ENCODE peak calls at places on chromosomes 2 and 18, in five cellular contexts. One of them, this sample, is unnamed.

GRCh38 chr18:75087119-75088020 is 121.6 kb downstream of the PTGR3 start:
- DNase-seq in MM.1S: no peak
- DNase-seq in adrenal gland: no peak
- DNase-seq in lower lobe of right lung: no peak
- DNase-seq in ovary: no peak
- DNase-seq in this sample: no peak

GRCh38 chr2:234425923-234426603 is 70.8 kb downstream of the ARL4C start:
- DNase-seq in MM.1S: peak; percentile 97
- DNase-seq in adrenal gland: no peak
- DNase-seq in lower lobe of right lung: peak; percentile 55
- DNase-seq in ovary: no peak
- DNase-seq in this sample: no peak

GRCh38 chr2:174606336-174606735 is 8.7 kb upstream of the WIPF1 start:
- DNase-seq in MM.1S: no peak
- DNase-seq in adrenal gland: peak; percentile 63
- DNase-seq in lower lobe of right lung: no peak
- DNase-seq in ovary: no peak
- DNase-seq in this sample: no peak

GRCh38 chr2:215917953-215918620 is 95.3 kb downstream of the MREG start:
- DNase-seq in MM.1S: peak; percentile 73
- DNase-seq in adrenal gland: no peak
- DNase-seq in lower lobe of right lung: no peak
- DNase-seq in ovary: no peak
- DNase-seq in this sample: peak; percentile 39

GRCh38 chr2:60717691-60718090 is 38.4 kb upstream of the PAPOLG start:
- DNase-seq in MM.1S: no peak
- DNase-seq in adrenal gland: peak; percentile 26
- DNase-seq in lower lobe of right lung: no peak
- DNase-seq in ovary: no peak
- DNase-seq in this sample: peak; percentile 76

GRCh38 chr2:85707304-85707703 is 13.1 kb downstream of the GNLY start:
- DNase-seq in MM.1S: peak; percentile 89
- DNase-seq in adrenal gland: peak; percentile 76
- DNase-seq in lower lobe of right lung: no peak
- DNase-seq in ovary: peak; percentile 57
- DNase-seq in this sample: peak; percentile 86

GRCh38 chr2:200454839-200455801 is 54.7 kb downstream of the KCTD18 start:
- DNase-seq in MM.1S: peak; percentile 55
- DNase-seq in adrenal gland: peak; percentile 36
- DNase-seq in lower lobe of right lung: no peak
- DNase-seq in ovary: no peak
- DNase-seq in this sample: no peak

GRCh38 chr2:105600602-105600948 is 144.1 kb upstream of the NCK2 start:
- DNase-seq in MM.1S: no peak
- DNase-seq in adrenal gland: no peak
- DNase-seq in lower lobe of right lung: no peak
- DNase-seq in ovary: no peak
- DNase-seq in this sample: no peak

DNA sequence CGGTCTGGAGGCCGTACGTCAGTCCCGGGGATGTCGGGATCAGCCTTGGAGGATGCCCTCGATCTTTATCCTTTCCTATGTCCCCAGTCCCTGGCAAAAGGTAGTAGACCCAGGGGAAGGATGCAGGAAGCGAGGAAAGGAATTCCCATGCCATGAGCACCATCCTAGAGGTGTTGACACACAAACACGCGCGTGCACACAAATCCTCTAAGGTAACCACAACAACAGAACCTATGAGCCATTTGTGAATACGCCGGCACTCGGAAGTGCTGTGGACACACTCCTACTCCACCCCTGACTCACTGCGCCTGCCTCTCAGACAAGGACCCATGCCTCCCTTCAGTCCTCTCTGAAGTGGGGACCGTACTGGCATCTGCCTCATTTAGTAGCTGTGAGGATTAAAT is 11.3 kb upstream of the MLPH start:
- DNase-seq in MM.1S: no peak
- DNase-seq in adrenal gland: no peak
- DNase-seq in lower lobe of right lung: peak; percentile 79
- DNase-seq in ovary: no peak
- DNase-seq in this sample: peak; percentile 36
- H3K27ac ChIP-seq in MM.1S: no peak overlapping the region
- H3K27ac ChIP-seq in adrenal gland: peak overlapping the region; percentile 87
- H3K27ac ChIP-seq in lower lobe of right lung: peak overlapping the region; percentile 97
- H3K27ac ChIP-seq in ovary: peak overlapping the region; percentile 90
- H3K27ac ChIP-seq in this sample: peak overlapping the region; percentile 73

DNA sequence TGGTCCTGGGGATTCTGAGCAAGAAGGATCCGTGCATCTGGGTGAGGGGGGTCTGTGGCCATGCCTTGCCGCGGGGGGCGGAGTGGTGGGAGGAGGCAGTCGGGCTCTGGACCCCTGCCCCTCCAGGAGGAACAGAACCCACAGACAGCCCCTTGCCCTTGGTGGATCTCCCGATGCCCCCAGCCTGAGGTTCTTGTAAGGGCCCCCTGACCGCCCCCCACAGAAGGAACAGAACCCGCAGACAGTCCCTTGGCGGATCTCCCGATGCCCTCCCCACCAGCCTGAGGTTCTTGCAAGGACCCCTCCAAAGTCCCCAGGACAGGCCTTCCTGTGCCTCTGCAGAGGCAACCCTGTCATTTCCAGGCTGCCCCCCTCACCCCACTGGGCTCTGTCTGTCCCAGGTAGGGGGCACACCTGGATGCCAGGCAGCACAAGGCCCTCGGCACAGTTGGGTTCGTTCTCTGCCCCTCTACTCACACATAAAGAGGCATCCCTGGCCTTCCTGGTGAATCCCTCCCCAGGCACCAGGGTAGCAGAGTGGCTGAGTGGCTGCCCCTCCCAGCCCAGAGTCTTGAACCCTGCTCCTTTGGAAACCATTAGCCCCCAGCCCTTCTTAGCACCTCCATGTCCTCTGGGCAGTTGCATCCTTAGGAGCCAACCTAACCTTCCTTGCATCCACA is 1.9 kb downstream of the GPC1 start:
- DNase-seq in MM.1S: no peak
- DNase-seq in adrenal gland: peak; percentile 20
- DNase-seq in lower lobe of right lung: peak; percentile 39
- DNase-seq in ovary: no peak
- DNase-seq in this sample: no peak
- H3K27ac ChIP-seq in MM.1S: no peak overlapping the region
- H3K27ac ChIP-seq in adrenal gland: peak overlapping the region; percentile 100
- H3K27ac ChIP-seq in lower lobe of right lung: no peak overlapping the region
- H3K27ac ChIP-seq in ovary: no peak overlapping the region
- H3K27ac ChIP-seq in this sample: peak overlapping the region; percentile 97

GRCh38 chr2:28163627-28164279 is 228.9 kb upstream of the FOSL2 start:
- DNase-seq in MM.1S: no peak
- DNase-seq in adrenal gland: no peak
- DNase-seq in lower lobe of right lung: no peak
- DNase-seq in ovary: no peak
- DNase-seq in this sample: no peak
- H3K27ac ChIP-seq in MM.1S: no peak overlapping the region
- H3K27ac ChIP-seq in adrenal gland: peak overlapping the region; percentile 66
- H3K27ac ChIP-seq in lower lobe of right lung: no peak overlapping the region
- H3K27ac ChIP-seq in ovary: no peak overlapping the region
- H3K27ac ChIP-seq in this sample: no peak overlapping the region

GRCh38 chr2:222598611-222599010 is 57.3 kb downstream of the FARSB start:
- DNase-seq in MM.1S: no peak
- DNase-seq in adrenal gland: no peak
- DNase-seq in lower lobe of right lung: no peak
- DNase-seq in ovary: no peak
- DNase-seq in this sample: no peak
- H3K27ac ChIP-seq in MM.1S: no peak overlapping the region
- H3K27ac ChIP-seq in adrenal gland: no peak overlapping the region
- H3K27ac ChIP-seq in lower lobe of right lung: no peak overlapping the region
- H3K27ac ChIP-seq in ovary: no peak overlapping the region
- H3K27ac ChIP-seq in this sample: no peak overlapping the region

This sample was measured in epithelial cell of prostate.